ENCODE peak calls at places on chromosome 14, in eight cellular contexts. One of them, this sample, is unnamed.
A peak's percentile ranks its signal among the peaks of the same experiment; 100 is the strongest.

GRCh38 chr14:104677506-104678332 is 11.7 kb upstream of the INF2 start:
- DNase-seq in endodermal cell: peak; percentile 93
- DNase-seq in thyroid gland: peak; percentile 84
- DNase-seq in cardiac muscle cell: peak; percentile 55
- DNase-seq in right lobe of liver: peak; percentile 69
- DNase-seq in ovary: peak; percentile 79
- DNase-seq in aorta: peak; percentile 92
- DNase-seq in CD4-positive, alpha-beta T cell: peak; percentile 25
- DNase-seq in this sample: peak; percentile 85

GRCh38 chr14:89720076-89720687 is 234.3 kb downstream of the EFCAB11 start:
- DNase-seq in endodermal cell: no peak
- DNase-seq in thyroid gland: no peak
- DNase-seq in cardiac muscle cell: no peak
- DNase-seq in right lobe of liver: no peak
- DNase-seq in ovary: no peak
- DNase-seq in aorta: no peak
- DNase-seq in CD4-positive, alpha-beta T cell: no peak
- DNase-seq in this sample: no peak

GRCh38 chr14:91511014-91511466 is 930 bp upstream of the PPP4R3A start:
- DNase-seq in endodermal cell: no peak
- DNase-seq in thyroid gland: no peak
- DNase-seq in cardiac muscle cell: no peak
- DNase-seq in right lobe of liver: no peak
- DNase-seq in ovary: no peak
- DNase-seq in aorta: no peak
- DNase-seq in CD4-positive, alpha-beta T cell: no peak
- DNase-seq in this sample: no peak

GRCh38 chr14:60775296-60775695 is 40.7 kb downstream of the MNAT1 start:
- DNase-seq in endodermal cell: no peak
- DNase-seq in thyroid gland: no peak
- DNase-seq in cardiac muscle cell: no peak
- DNase-seq in right lobe of liver: no peak
- DNase-seq in ovary: no peak
- DNase-seq in aorta: no peak
- DNase-seq in CD4-positive, alpha-beta T cell: no peak
- DNase-seq in this sample: no peak

GRCh38 chr14:85508863-85509262 is 21.1 kb upstream of the FLRT2 start:
- DNase-seq in endodermal cell: no peak
- DNase-seq in thyroid gland: no peak
- DNase-seq in cardiac muscle cell: no peak
- DNase-seq in right lobe of liver: no peak
- DNase-seq in ovary: no peak
- DNase-seq in aorta: no peak
- DNase-seq in CD4-positive, alpha-beta T cell: no peak
- DNase-seq in this sample: no peak

GRCh38 chr14:40292664-40293063 is 860.4 kb upstream of the FBXO33 start:
- DNase-seq in endodermal cell: no peak
- DNase-seq in thyroid gland: no peak
- DNase-seq in cardiac muscle cell: no peak
- DNase-seq in right lobe of liver: no peak
- DNase-seq in ovary: no peak
- DNase-seq in aorta: no peak
- DNase-seq in CD4-positive, alpha-beta T cell: no peak
- DNase-seq in this sample: no peak

GRCh38 chr14:64764641-64765520 is 60.7 kb downstream of the PLEKHG3 start:
- DNase-seq in endodermal cell: peak; percentile 95
- DNase-seq in thyroid gland: peak; percentile 65
- DNase-seq in cardiac muscle cell: peak; percentile 82
- DNase-seq in right lobe of liver: peak; percentile 71
- DNase-seq in ovary: peak; percentile 88
- DNase-seq in aorta: peak; percentile 83
- DNase-seq in CD4-positive, alpha-beta T cell: peak; percentile 58
- DNase-seq in this sample: peak; percentile 90

GRCh38 chr14:100278702-100279101 is 27.5 kb downstream of the SLC25A29 start:
- DNase-seq in endodermal cell: peak; percentile 34
- DNase-seq in thyroid gland: peak; percentile 80
- DNase-seq in cardiac muscle cell: no peak
- DNase-seq in right lobe of liver: no peak
- DNase-seq in ovary: no peak
- DNase-seq in aorta: no peak
- DNase-seq in CD4-positive, alpha-beta T cell: no peak
- DNase-seq in this sample: no peak

GRCh38 chr14:92404938-92405337 is 82.0 kb downstream of the SLC24A4 start:
- DNase-seq in endodermal cell: no peak
- DNase-seq in thyroid gland: no peak
- DNase-seq in cardiac muscle cell: no peak
- DNase-seq in right lobe of liver: no peak
- DNase-seq in ovary: no peak
- DNase-seq in aorta: no peak
- DNase-seq in CD4-positive, alpha-beta T cell: no peak
- DNase-seq in this sample: no peak

GRCh38 chr14:51472881-51473280 is 178.8 kb upstream of the FRMD6 start:
- DNase-seq in endodermal cell: no peak
- DNase-seq in thyroid gland: no peak
- DNase-seq in cardiac muscle cell: no peak
- DNase-seq in right lobe of liver: no peak
- DNase-seq in ovary: no peak
- DNase-seq in aorta: no peak
- DNase-seq in CD4-positive, alpha-beta T cell: no peak
- DNase-seq in this sample: no peak

GRCh38 chr14:101230851-101231550 is 327.5 kb upstream of the RTL1 start:
- DNase-seq in endodermal cell: peak; percentile 17
- DNase-seq in thyroid gland: no peak
- DNase-seq in cardiac muscle cell: no peak
- DNase-seq in right lobe of liver: no peak
- DNase-seq in ovary: no peak
- DNase-seq in aorta: peak; percentile 33
- DNase-seq in CD4-positive, alpha-beta T cell: no peak
- DNase-seq in this sample: no peak

GRCh38 chr14:32332415-32333116 is 3.5 kb downstream of the AKAP6 start:
- DNase-seq in endodermal cell: no peak
- DNase-seq in thyroid gland: no peak
- DNase-seq in cardiac muscle cell: no peak
- DNase-seq in right lobe of liver: no peak
- DNase-seq in ovary: no peak
- DNase-seq in aorta: no peak
- DNase-seq in CD4-positive, alpha-beta T cell: no peak
- DNase-seq in this sample: no peak
- H3K27ac ChIP-seq in endodermal cell: no peak overlapping the region
- H3K27ac ChIP-seq in thyroid gland: peak overlapping the region; percentile 95
- H3K27ac ChIP-seq in cardiac muscle cell: no peak overlapping the region
- H3K27ac ChIP-seq in right lobe of liver: no peak overlapping the region
- H3K27ac ChIP-seq in ovary: no peak overlapping the region
- H3K27ac ChIP-seq in aorta: no peak overlapping the region
- H3K27ac ChIP-seq in CD4-positive, alpha-beta T cell: no peak overlapping the region
- H3K27ac ChIP-seq in this sample: no peak overlapping the region

GRCh38 chr14:54085841-54086240 is 129.2 kb upstream of the BMP4 start:
- DNase-seq in endodermal cell: no peak
- DNase-seq in thyroid gland: no peak
- DNase-seq in cardiac muscle cell: no peak
- DNase-seq in right lobe of liver: no peak
- DNase-seq in ovary: no peak
- DNase-seq in aorta: no peak
- DNase-seq in CD4-positive, alpha-beta T cell: no peak
- DNase-seq in this sample: no peak
- H3K27ac ChIP-seq in endodermal cell: no peak overlapping the region
- H3K27ac ChIP-seq in thyroid gland: no peak overlapping the region
- H3K27ac ChIP-seq in cardiac muscle cell: no peak overlapping the region
- H3K27ac ChIP-seq in right lobe of liver: no peak overlapping the region
- H3K27ac ChIP-seq in ovary: no peak overlapping the region
- H3K27ac ChIP-seq in aorta: no peak overlapping the region
- H3K27ac ChIP-seq in CD4-positive, alpha-beta T cell: no peak overlapping the region
- H3K27ac ChIP-seq in this sample: no peak overlapping the region

GRCh38 chr14:29064305-29064704 is 297.7 kb downstream of the FOXG1 start:
- DNase-seq in endodermal cell: no peak
- DNase-seq in thyroid gland: no peak
- DNase-seq in cardiac muscle cell: no peak
- DNase-seq in right lobe of liver: no peak
- DNase-seq in ovary: no peak
- DNase-seq in aorta: no peak
- DNase-seq in CD4-positive, alpha-beta T cell: no peak
- DNase-seq in this sample: no peak

GRCh38 chr14:29056167-29056566 is 289.6 kb downstream of the FOXG1 start:
- DNase-seq in endodermal cell: no peak
- DNase-seq in thyroid gland: no peak
- DNase-seq in cardiac muscle cell: no peak
- DNase-seq in right lobe of liver: no peak
- DNase-seq in ovary: no peak
- DNase-seq in aorta: no peak
- DNase-seq in CD4-positive, alpha-beta T cell: no peak
- DNase-seq in this sample: no peak

GRCh38 chr14:29061702-29062101 is 295.1 kb downstream of the FOXG1 start:
- DNase-seq in endodermal cell: no peak
- DNase-seq in thyroid gland: no peak
- DNase-seq in cardiac muscle cell: no peak
- DNase-seq in right lobe of liver: no peak
- DNase-seq in ovary: no peak
- DNase-seq in aorta: no peak
- DNase-seq in CD4-positive, alpha-beta T cell: no peak
- DNase-seq in this sample: no peak
- H3K27ac ChIP-seq in endodermal cell: no peak overlapping the region
- H3K27ac ChIP-seq in thyroid gland: no peak overlapping the region
- H3K27ac ChIP-seq in cardiac muscle cell: no peak overlapping the region
- H3K27ac ChIP-seq in right lobe of liver: no peak overlapping the region
- H3K27ac ChIP-seq in ovary: no peak overlapping the region
- H3K27ac ChIP-seq in aorta: no peak overlapping the region
- H3K27ac ChIP-seq in CD4-positive, alpha-beta T cell: no peak overlapping the region
- H3K27ac ChIP-seq in this sample: no peak overlapping the region

DNA sequence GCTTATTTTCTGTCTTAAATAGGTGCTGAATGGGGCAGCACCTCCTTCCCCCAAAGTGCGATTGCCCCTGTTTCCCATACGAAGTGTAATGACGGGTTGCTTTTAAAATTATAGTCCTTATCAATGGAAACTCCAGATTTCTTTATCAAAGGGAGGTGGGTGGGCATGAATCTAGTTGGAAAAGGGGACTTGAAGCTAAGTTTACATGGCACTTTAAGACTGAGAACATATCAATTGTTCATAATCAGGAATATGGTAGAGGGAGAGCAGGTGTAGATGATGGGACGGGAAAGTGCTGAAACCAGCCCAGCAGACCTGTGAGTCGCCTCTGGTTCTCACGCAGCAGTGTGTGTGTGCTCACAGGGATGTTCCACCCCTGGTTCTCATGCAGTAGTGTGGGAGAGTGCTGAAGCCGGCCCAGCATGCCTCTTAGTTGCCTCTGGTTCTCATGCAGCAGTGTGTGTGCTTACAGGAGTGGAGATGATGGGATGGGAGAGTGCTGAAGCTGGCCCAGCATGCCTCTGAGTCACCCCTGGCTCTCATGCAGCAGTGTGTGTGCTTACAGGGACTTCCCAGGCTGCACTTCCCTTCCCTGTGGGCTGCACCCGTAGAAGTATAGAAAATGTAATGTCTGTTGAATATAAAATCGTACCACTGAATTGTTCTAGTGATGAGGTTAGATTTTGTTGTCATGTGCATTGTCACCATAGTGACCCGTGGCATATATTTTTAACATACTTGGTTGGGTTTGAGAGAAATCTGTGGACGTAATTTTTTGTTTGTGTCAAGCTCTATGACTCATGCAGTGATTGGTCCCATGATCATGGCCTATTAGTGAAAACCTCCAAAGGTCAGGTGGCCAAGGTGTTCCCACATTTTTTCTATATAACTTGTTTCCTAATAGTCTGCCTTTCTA is 51.6 kb downstream of the GPATCH2L start:
- DNase-seq in endodermal cell: no peak
- DNase-seq in thyroid gland: no peak
- DNase-seq in cardiac muscle cell: no peak
- DNase-seq in right lobe of liver: no peak
- DNase-seq in ovary: peak; percentile 49
- DNase-seq in aorta: peak; percentile 66
- DNase-seq in CD4-positive, alpha-beta T cell: no peak
- DNase-seq in this sample: no peak
- H3K27ac ChIP-seq in endodermal cell: no peak overlapping the region
- H3K27ac ChIP-seq in thyroid gland: no peak overlapping the region
- H3K27ac ChIP-seq in cardiac muscle cell: no peak overlapping the region
- H3K27ac ChIP-seq in right lobe of liver: no peak overlapping the region
- H3K27ac ChIP-seq in ovary: no peak overlapping the region
- H3K27ac ChIP-seq in aorta: no peak overlapping the region
- H3K27ac ChIP-seq in CD4-positive, alpha-beta T cell: no peak overlapping the region
- H3K27ac ChIP-seq in this sample: no peak overlapping the region

GRCh38 chr14:59028476-59029202 is 159.8 kb upstream of the DAAM1 start:
- DNase-seq in endodermal cell: peak; percentile 79
- DNase-seq in thyroid gland: peak; percentile 58
- DNase-seq in cardiac muscle cell: peak; percentile 74
- DNase-seq in right lobe of liver: peak; percentile 65
- DNase-seq in ovary: peak; percentile 71
- DNase-seq in aorta: peak; percentile 72
- DNase-seq in CD4-positive, alpha-beta T cell: no peak
- DNase-seq in this sample: no peak
- H3K27ac ChIP-seq in endodermal cell: peak overlapping the region; percentile 59
- H3K27ac ChIP-seq in thyroid gland: no peak overlapping the region
- H3K27ac ChIP-seq in cardiac muscle cell: no peak overlapping the region
- H3K27ac ChIP-seq in right lobe of liver: no peak overlapping the region
- H3K27ac ChIP-seq in ovary: no peak overlapping the region
- H3K27ac ChIP-seq in aorta: no peak overlapping the region
- H3K27ac ChIP-seq in CD4-positive, alpha-beta T cell: no peak overlapping the region
- H3K27ac ChIP-seq in this sample: no peak overlapping the region

This sample was measured in coronary artery.